ENCODE peak calls at places on chromosomes 5 and 9, in ten cellular contexts. R is K562, P is A549, F is sigmoid colon, L is ovary, O is stomach, M is GM12878, S is tibial nerve, A is transverse colon, B is suprapubic skin. Y is an unnamed sample.
A peak's percentile ranks its signal among the peaks of the same experiment; 100 is the strongest.

GRCh38 chr5:147968855-147969254 is 62.5 kb upstream of the C5orf46 start:
- DNase-seq in R (no peak), P (no peak), F (no peak), L (no peak), O (no peak), M (no peak), S (no peak), A (no peak), B (no peak), Y (no peak)

GRCh38 chr5:172443441-172444109 is 10.8 kb downstream of the SH3PXD2B start:
- DNase-seq in R (peak; percentile 45), P (peak; percentile 81), F (peak; percentile 97), L (peak; percentile 91), O (peak; percentile 63), M (no peak), S (peak; percentile 74), A (peak; percentile 73), B (peak; percentile 94), Y (peak; percentile 96)

GRCh38 chr5:41656597-41656996 is 146.2 kb upstream of the PLCXD3 start:
- DNase-seq in R (no peak), P (no peak), F (no peak), L (no peak), O (no peak), M (no peak), S (no peak), A (no peak), B (no peak), Y (no peak)

GRCh38 chr9:116008278-116008677 is 145.3 kb upstream of the PAPPA start:
- DNase-seq in R (no peak), P (peak; percentile 61), F (no peak), L (no peak), O (no peak), M (no peak), S (no peak), A (no peak), B (no peak), Y (no peak)

GRCh38 chr5:116655431-116655830 is 80.8 kb upstream of the SEMA6A start:
- DNase-seq in R (no peak), P (no peak), F (no peak), L (no peak), O (no peak), M (no peak), S (no peak), A (no peak), B (no peak), Y (no peak)

GRCh38 chr9:12680757-12681156 is 12.4 kb upstream of the TYRP1 start:
- DNase-seq in R (no peak), P (no peak), F (no peak), L (no peak), O (no peak), M (no peak), S (no peak), A (no peak), B (no peak), Y (no peak)

GRCh38 chr5:128905225-128906110 is 59.8 kb upstream of the SLC27A6 start:
- DNase-seq in R (peak; percentile 47), P (peak; percentile 63), F (no peak), L (peak; percentile 31), O (no peak), M (no peak), S (no peak), A (peak; percentile 9), B (no peak), Y (no peak)

GRCh38 chr9:123689701-123690428 is 240.1 kb downstream of the DENND1A start:
- DNase-seq in R (no peak), P (no peak), F (no peak), L (no peak), O (no peak), M (no peak), S (no peak), A (no peak), B (no peak), Y (no peak)

GRCh38 chr5:78234804-78235203 is 59.7 kb downstream of the AP3B1 start:
- DNase-seq in R (no peak), P (no peak), F (no peak), L (no peak), O (no peak), M (no peak), S (no peak), A (no peak), B (no peak), Y (no peak)

GRCh38 chr9:5511935-5512580 is 1.7 kb downstream of the PDCD1LG2 start:
- DNase-seq in R (no peak), P (no peak), F (no peak), L (no peak), O (no peak), M (no peak), S (no peak), A (no peak), B (no peak), Y (no peak)
- H3K4me3 ChIP-seq in R (no peak overlapping the region), P (no peak overlapping the region), F (no peak overlapping the region), L (no peak overlapping the region), O (peak overlapping the region; percentile 35), M (peak overlapping the region; percentile 49), S (no peak overlapping the region), A (no peak overlapping the region), B (no peak overlapping the region), Y (no peak overlapping the region)

GRCh38 chr9:120713257-120714087 is 798 bp downstream of the MEGF9 start:
- DNase-seq in R (peak; percentile 35), P (no peak), F (peak; percentile 72), L (peak; percentile 60), O (no peak), M (no peak), S (no peak), A (peak; percentile 29), B (peak; percentile 75), Y (no peak)
- TF ChIP-seq EP300 in R (no peak), P (no peak), F (no peak), L (no peak), O (no peak), M (no peak), S (no peak), A (no peak), B (no peak), Y (no peak)

GRCh38 chr5:150066436-150066835 is 19.9 kb downstream of the CSF1R start:
- DNase-seq in R (no peak), P (no peak), F (peak; percentile 37), L (no peak), O (no peak), M (no peak), S (no peak), A (no peak), B (peak; percentile 50), Y (no peak)
- H3K4me3 ChIP-seq in R (no peak overlapping the region), P (no peak overlapping the region), F (no peak overlapping the region), L (no peak overlapping the region), O (no peak overlapping the region), M (no peak overlapping the region), S (no peak overlapping the region), A (no peak overlapping the region), B (no peak overlapping the region), Y (no peak overlapping the region)

GRCh38 chr9:127562841-127563523 is 49.1 kb upstream of the STXBP1 start:
- DNase-seq in R (no peak), P (peak; percentile 73), F (no peak), L (no peak), O (no peak), M (no peak), S (no peak), A (no peak), B (no peak), Y (no peak)

GRCh38 chr9:127563579-127563978 is 48.5 kb upstream of the STXBP1 start:
- DNase-seq in R (no peak), P (no peak), F (no peak), L (no peak), O (no peak), M (no peak), S (no peak), A (no peak), B (no peak), Y (no peak)

GRCh38 chr9:127559247-127559680 is 52.8 kb upstream of the STXBP1 start:
- DNase-seq in R (no peak), P (no peak), F (no peak), L (no peak), O (no peak), M (no peak), S (no peak), A (no peak), B (no peak), Y (no peak)

GRCh38 chr9:127562271-127562780 is 49.8 kb upstream of the STXBP1 start:
- DNase-seq in R (no peak), P (no peak), F (no peak), L (no peak), O (no peak), M (no peak), S (no peak), A (no peak), B (no peak), Y (no peak)

DNA sequence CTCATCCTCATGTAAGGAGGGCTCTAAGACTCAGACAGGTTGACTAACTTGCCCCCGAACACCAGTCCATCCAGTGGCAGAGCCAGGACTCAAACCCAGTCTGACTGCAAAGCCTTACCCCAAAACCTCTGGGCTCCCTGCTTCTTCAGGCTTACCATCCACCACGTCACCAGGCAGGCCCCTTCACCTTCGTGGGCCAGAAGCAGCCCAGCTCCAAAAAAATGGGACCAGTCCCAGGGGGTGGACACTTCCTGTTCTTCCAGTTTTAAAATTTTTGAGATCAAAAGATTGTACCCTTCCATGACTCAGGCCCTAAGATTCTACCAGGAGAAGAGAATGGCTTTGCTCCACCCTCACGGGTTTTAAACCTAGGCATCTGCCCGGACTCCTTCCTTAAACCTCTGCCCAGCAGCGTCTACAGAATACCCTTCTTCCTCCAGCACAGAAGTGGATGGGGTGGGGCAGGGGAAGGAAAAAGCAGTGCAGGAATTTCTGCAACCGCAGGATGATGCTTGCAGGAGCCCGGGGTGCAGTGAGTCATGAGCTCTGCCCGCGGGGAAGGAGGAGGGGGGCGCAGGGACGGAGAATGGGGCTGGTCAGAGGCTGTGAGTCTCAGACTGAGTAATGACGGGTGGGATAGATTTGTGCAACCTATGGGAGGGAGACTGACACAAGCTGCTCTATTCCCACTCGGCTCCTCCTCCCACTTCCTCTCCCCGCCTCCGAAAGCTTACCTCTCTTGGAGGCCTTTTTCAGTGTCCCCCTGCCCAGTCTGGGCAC is 50.4 kb upstream of the STXBP1 start:
- DNase-seq in R (peak; percentile 83), P (peak; percentile 95), F (peak; percentile 95), L (peak; percentile 79), O (peak; percentile 71), M (no peak), S (peak; percentile 75), A (peak; percentile 78), B (peak; percentile 95), Y (peak; percentile 96)
- TF ChIP-seq EP300 in R (peak; percentile 35), P (peak; percentile 78), F (no peak), L (no peak), O (no peak), M (no peak), S (peak; percentile 79), A (no peak), B (no peak), Y (no peak)

Y was measured in esophagus muscularis mucosa.